ENCODE peak calls at places on chromosomes 4 and X, in ten cellular contexts. N, O, Y, U, F, W, J, C, Q and G are unnamed samples.

GRCh38 chr4:99506781-99507180 is 4.0 kb upstream of the C4orf17 start:
- DNase-seq in N (no peak), O (no peak), Y (no peak), U (no peak), F (no peak), W (no peak), J (no peak), C (peak), Q (no peak), G (no peak)

GRCh38 chr4:175253184-175253902 is 335.2 kb downstream of the ADAM29 start:
- DNase-seq in N (no peak), O (no peak), Y (no peak), U (no peak), F (peak), W (no peak), J (no peak), C (peak), Q (no peak), G (no peak)

GRCh38 chr4:123832173-123833026 is 435.8 kb downstream of the SPRY1 start:
- DNase-seq in N (peak), O (no peak), Y (peak), U (peak), F (no peak), W (no peak), J (no peak), C (peak), Q (no peak), G (peak)

GRCh38 chr4:110294165-110294564 is 95.8 kb upstream of the ELOVL6 start:
- DNase-seq in N (no peak), O (no peak), Y (no peak), U (no peak), F (no peak), W (no peak), J (no peak), C (no peak), Q (no peak), G (no peak)

GRCh38 chr4:126860308-126860707 is 772.4 kb upstream of the INTU start:
- DNase-seq in N (no peak), O (no peak), Y (no peak), U (no peak), F (no peak), W (no peak), J (no peak), C (no peak), Q (no peak), G (no peak)

GRCh38 chr4:7157666-7158065 is 34.7 kb upstream of the SORCS2 start:
- DNase-seq in N (no peak), O (no peak), Y (no peak), U (no peak), F (peak), W (no peak), J (no peak), C (no peak), Q (no peak), G (peak)

GRCh38 chr4:150582881-150583286 is 933 bp downstream of the MAB21L2 start:
- DNase-seq in N (no peak), O (no peak), Y (no peak), U (no peak), F (peak), W (peak), J (no peak), C (no peak), Q (no peak), G (no peak)

GRCh38 chrX:41275661-41276609 is 58.0 kb upstream of the DDX3X start:
- DNase-seq in N (peak), O (peak), Y (peak), U (no peak), F (peak), W (peak), J (peak), C (peak), Q (peak), G (peak)

GRCh38 chr4:163755013-163755412 is 260.5 kb downstream of the TMA16 start:
- DNase-seq in N (no peak), O (no peak), Y (no peak), U (peak), F (no peak), W (no peak), J (no peak), C (peak), Q (no peak), G (no peak)

GRCh38 chrX:65924938-65925507 is 114.9 kb downstream of the VSIG4 start:
- DNase-seq in N (no peak), O (no peak), Y (no peak), U (no peak), F (no peak), W (no peak), J (no peak), C (peak), Q (no peak), G (no peak)
- TF ChIP-seq CTCF in N (no peak), O (no peak), Y (no peak), U (no peak), F (no peak), W (no peak), J (no peak), C (no peak), Q (no peak), G (no peak)

GRCh38 chr4:56640907-56641493 is 40.1 kb downstream of the HOPX start:
- DNase-seq in N (no peak), O (no peak), Y (no peak), U (no peak), F (no peak), W (no peak), J (no peak), C (peak), Q (no peak), G (no peak)

GRCh38 chr4:56637154-56637553 is 43.9 kb downstream of the HOPX start:
- DNase-seq in N (no peak), O (no peak), Y (no peak), U (no peak), F (no peak), W (no peak), J (no peak), C (peak), Q (no peak), G (no peak)

GRCh38 chr4:56637791-56638190 is 43.3 kb downstream of the HOPX start:
- DNase-seq in N (no peak), O (no peak), Y (no peak), U (no peak), F (no peak), W (no peak), J (no peak), C (peak), Q (no peak), G (no peak)

GRCh38 chr4:56643596-56643995 is 37.5 kb downstream of the HOPX start:
- DNase-seq in N (no peak), O (no peak), Y (no peak), U (no peak), F (no peak), W (no peak), J (no peak), C (no peak), Q (no peak), G (no peak)

DNA sequence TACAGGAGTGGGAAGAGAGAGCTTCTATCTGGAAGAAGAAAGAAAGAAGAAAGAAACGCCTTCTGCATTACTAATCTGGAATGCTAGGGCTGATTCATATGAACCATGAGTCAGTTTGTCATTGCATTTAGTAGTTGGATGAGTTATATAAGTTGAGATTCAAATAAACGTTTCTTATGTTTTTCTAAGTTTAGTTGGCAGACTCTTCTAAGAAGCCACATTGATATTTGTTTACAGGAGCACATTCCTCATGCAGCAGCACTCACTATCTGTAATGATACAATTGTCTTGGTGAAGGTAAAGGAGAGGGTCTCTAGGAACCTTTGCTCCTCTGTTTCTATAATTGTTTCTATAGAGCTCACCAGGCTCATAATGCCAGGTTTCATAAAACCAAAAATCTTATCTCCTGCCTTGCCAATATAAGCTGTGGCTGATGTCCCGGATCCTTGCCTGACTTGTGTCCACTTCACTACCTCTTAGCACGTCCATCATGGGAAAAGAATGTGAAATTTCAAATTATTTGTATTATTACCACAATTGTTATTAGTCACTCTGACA is 39.5 kb downstream of the HOPX start:
- DNase-seq in N (no peak), O (no peak), Y (no peak), U (peak), F (no peak), W (no peak), J (no peak), C (peak), Q (no peak), G (no peak)
- TF ChIP-seq CTCF in N (no peak), O (peak), Y (no peak), U (peak), F (no peak), W (no peak), J (no peak), C (peak), Q (peak), G (no peak)

DNA sequence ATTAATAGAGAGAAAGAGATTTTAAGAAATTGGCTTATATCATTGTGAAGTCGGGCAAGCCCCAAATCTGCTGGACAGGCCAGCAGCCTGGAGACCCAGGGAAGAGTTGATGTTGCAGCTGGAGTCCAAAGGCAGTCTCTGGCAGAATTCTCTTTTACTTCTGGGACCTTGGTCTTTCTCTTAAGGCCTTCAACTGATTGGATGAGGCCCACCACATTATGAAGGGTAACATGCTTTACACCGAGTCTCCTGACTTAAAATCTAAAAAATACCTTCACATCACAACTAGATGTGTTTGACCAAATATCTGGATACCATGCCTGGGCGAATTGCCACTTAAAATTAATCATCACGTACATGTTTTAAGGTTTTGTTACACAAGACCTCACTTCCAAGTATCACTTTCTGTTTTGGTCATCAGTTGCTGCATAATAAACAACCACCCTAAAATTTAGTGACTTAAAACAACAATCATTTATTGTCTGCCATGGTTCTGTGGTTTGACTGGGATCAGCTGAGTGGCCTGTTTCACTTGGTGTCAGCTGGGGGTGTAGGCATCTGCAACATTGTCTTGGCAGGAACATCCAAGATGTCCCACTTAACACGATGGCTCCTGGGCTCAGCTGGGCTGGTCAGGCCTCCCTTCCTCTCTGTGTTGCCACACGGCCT is 3.4 kb downstream of the CD38 start:
- DNase-seq in N (no peak), O (peak), Y (no peak), U (no peak), F (no peak), W (no peak), J (no peak), C (peak), Q (peak), G (no peak)
- TF ChIP-seq CTCF in N (no peak), O (no peak), Y (no peak), U (no peak), F (no peak), W (no peak), J (no peak), C (no peak), Q (no peak), G (no peak)

DNA sequence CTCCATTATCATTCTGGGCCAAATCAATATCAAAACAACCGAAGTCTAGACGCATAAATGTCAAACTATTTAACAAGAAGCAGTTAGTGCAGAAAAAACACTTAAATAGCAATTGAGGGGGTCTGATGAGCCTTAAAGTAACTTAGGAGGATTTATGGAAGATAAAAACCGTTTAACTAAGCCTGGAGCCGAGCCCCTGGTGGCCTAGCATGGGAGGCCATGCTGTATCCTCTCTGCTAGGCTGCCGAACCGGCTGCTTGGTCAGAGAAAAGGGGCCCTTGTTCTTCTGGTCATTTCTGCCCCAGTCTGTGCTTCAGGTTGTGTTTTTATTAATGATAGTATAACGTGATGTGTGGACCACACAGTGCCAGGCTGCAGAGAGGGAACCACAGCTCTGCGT is 72.4 kb downstream of the CPZ start:
- DNase-seq in N (no peak), O (no peak), Y (no peak), U (no peak), F (no peak), W (no peak), J (no peak), C (no peak), Q (no peak), G (no peak)
- TF ChIP-seq CTCF in N (no peak), O (no peak), Y (no peak), U (no peak), F (peak), W (no peak), J (no peak), C (no peak), Q (no peak), G (no peak)

DNA sequence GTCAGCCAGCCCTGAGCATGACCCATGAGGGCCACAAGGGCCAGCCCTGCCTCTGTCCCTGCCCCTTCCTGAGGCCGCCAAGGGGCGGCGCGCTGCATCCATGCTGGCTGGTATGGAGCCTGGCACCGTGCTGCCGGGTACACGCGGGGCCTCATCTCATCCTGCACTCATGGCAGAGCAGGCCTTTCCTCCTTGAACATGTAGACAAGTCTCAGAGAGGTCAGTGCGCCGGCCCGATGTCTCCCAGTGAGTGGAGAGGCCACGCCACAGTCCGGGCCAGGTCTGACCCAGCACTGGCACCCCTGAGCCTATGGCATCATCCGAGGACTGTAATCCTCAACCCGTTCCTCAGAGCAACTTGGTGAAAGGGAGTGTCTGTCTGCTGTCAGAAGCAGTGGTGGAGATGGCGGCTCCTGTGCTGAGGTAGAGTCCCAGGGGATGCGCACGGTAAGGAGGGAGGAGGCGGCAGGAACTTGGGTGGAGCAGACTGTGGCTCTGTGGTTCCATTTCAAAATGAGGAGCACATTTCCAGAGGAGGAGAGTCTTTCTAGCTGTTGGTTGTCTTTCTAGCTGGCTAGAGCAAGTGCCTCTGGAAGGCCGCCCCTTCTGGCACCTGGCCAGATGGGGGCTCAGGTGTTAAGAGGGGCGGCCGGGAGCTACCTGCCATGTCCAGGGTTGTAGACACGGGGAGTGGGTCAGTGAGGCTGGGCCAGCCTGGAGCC is 32.8 kb downstream of the TRMT44 start:
- DNase-seq in N (no peak), O (no peak), Y (no peak), U (no peak), F (peak), W (no peak), J (no peak), C (no peak), Q (no peak), G (no peak)
- TF ChIP-seq CTCF in N (no peak), O (no peak), Y (peak), U (peak), F (no peak), W (no peak), J (no peak), C (no peak), Q (no peak), G (no peak)

DNA sequence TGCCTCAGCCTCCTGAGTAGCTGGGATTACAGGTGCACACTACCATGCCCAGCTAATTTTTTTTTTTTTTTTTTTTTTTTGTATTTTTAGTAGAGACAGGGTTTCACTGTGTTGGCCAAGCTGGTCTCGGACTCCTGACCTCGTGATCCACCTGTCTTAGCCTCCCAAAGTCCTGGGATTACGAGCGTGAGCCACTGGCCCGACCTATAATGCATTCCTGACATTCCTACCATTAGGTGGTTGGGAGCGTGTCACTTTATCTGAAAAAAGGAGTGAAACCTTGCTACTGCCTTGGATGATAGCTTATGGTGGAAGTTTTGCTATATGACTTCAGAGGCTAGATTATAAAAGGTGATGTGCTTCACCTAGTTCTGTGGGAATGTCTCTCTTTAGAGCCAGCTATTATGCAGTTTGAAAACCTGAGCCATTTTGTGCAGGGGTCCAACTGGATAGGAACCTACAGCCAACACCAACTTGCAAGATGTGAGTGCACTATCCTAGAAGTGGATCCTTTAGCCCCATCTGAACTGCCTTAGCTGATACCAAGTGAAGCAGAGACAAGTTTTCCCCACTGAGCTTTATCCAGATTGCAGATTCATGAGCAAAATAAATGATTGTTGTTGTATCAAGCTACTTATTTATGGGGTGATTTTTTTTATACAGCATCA is 29.9 kb upstream of the EMCN start:
- DNase-seq in N (no peak), O (no peak), Y (no peak), U (no peak), F (peak), W (no peak), J (no peak), C (no peak), Q (no peak), G (no peak)
- TF ChIP-seq CTCF in N (no peak), O (no peak), Y (no peak), U (no peak), F (peak), W (no peak), J (no peak), C (no peak), Q (no peak), G (no peak)

GRCh38 chrX:46803140-46803539 is 33.7 kb upstream of the RP2 start:
- DNase-seq in N (no peak), O (no peak), Y (no peak), U (no peak), F (no peak), W (no peak), J (no peak), C (no peak), Q (no peak), G (no peak)
- TF ChIP-seq CTCF in N (no peak), O (peak), Y (no peak), U (no peak), F (peak), W (no peak), J (no peak), C (peak), Q (no peak), G (no peak)

GRCh38 chr4:9984621-9985020 is 36.7 kb downstream of the SLC2A9 start:
- DNase-seq in N (peak), O (no peak), Y (no peak), U (no peak), F (no peak), W (no peak), J (no peak), C (no peak), Q (no peak), G (no peak)
- TF ChIP-seq CTCF in N (no peak), O (no peak), Y (no peak), U (no peak), F (no peak), W (no peak), J (no peak), C (no peak), Q (no peak), G (no peak)